ENCODE peak calls at places on chromosomes 4 and X, in four cellular contexts. One of them, this sample, is unnamed.

GRCh38 chr4:155941085-155941484 is 12.6 kb downstream of the CTSO start:
- ATAC-seq in T-helper 17 cell: no peak
- ATAC-seq in HepG2: no peak
- ATAC-seq in aorta: no peak
- ATAC-seq in this sample: no peak

GRCh38 chr4:145061325-145061920 is 36.6 kb downstream of the ANAPC10 start:
- ATAC-seq in aorta: peak
- ATAC-seq in T-helper 17 cell: peak
- ATAC-seq in HepG2: peak
- ATAC-seq in this sample: no peak

GRCh38 chr4:92101609-92102231 is 202.0 kb upstream of the GRID2 start:
- ATAC-seq in aorta: peak
- ATAC-seq in T-helper 17 cell: no peak
- ATAC-seq in HepG2: no peak
- ATAC-seq in this sample: no peak

GRCh38 chr4:102322736-102323135 is 22.5 kb downstream of the SLC39A8 start:
- ATAC-seq in HepG2: no peak
- ATAC-seq in T-helper 17 cell: no peak
- ATAC-seq in aorta: no peak
- ATAC-seq in this sample: no peak

GRCh38 chrX:13220916-13221315 is 98.9 kb downstream of the ATXN3L start:
- ATAC-seq in T-helper 17 cell: no peak
- ATAC-seq in HepG2: no peak
- ATAC-seq in aorta: no peak
- ATAC-seq in this sample: no peak

GRCh38 chr4:54657556-54658313 is at the start of gene KIT:
- ATAC-seq in HepG2: peak
- ATAC-seq in T-helper 17 cell: peak
- ATAC-seq in aorta: peak
- ATAC-seq in this sample: peak

GRCh38 chr4:26804876-26805275 is 55.8 kb upstream of the STIM2 start:
- ATAC-seq in T-helper 17 cell: no peak
- ATAC-seq in HepG2: no peak
- ATAC-seq in aorta: no peak
- ATAC-seq in this sample: no peak

GRCh38 chr4:38385286-38386010 is 278.6 kb upstream of the KLF3 start:
- ATAC-seq in aorta: peak
- ATAC-seq in T-helper 17 cell: no peak
- ATAC-seq in HepG2: peak
- ATAC-seq in this sample: no peak

GRCh38 chrX:15158736-15159406 is 111.0 kb downstream of the ASB9 start:
- ATAC-seq in T-helper 17 cell: peak
- ATAC-seq in aorta: no peak
- ATAC-seq in HepG2: no peak
- ATAC-seq in this sample: peak

GRCh38 chrX:9657590-9658256 is 107.9 kb downstream of the GPR143 start:
- ATAC-seq in aorta: no peak
- ATAC-seq in HepG2: no peak
- ATAC-seq in T-helper 17 cell: no peak
- ATAC-seq in this sample: peak

GRCh38 chr4:88035292-88035691 is 27.9 kb downstream of the PKD2 start:
- ATAC-seq in aorta: no peak
- ATAC-seq in T-helper 17 cell: no peak
- ATAC-seq in HepG2: no peak
- ATAC-seq in this sample: no peak

GRCh38 chr4:169791527-169792156 is 33.9 kb upstream of the HPF1 start:
- ATAC-seq in aorta: no peak
- ATAC-seq in HepG2: peak
- ATAC-seq in T-helper 17 cell: peak
- ATAC-seq in this sample: no peak

GRCh38 chr4:96352051-96352517 is 512.2 kb downstream of the PDHA2 start:
- ATAC-seq in HepG2: no peak
- ATAC-seq in aorta: no peak
- ATAC-seq in T-helper 17 cell: no peak
- ATAC-seq in this sample: no peak

GRCh38 chrX:14922437-14922836 is 49.2 kb downstream of the MOSPD2 start:
- ATAC-seq in aorta: no peak
- ATAC-seq in HepG2: no peak
- ATAC-seq in T-helper 17 cell: no peak
- ATAC-seq in this sample: no peak

GRCh38 chrX:68699960-68700746 is 52.7 kb downstream of the STARD8 start:
- ATAC-seq in T-helper 17 cell: no peak
- ATAC-seq in HepG2: no peak
- ATAC-seq in aorta: no peak
- ATAC-seq in this sample: no peak

GRCh38 chr4:184217569-184218131 is at the start of gene ENPP6:
- ATAC-seq in HepG2: peak
- ATAC-seq in aorta: no peak
- ATAC-seq in T-helper 17 cell: no peak
- ATAC-seq in this sample: no peak

GRCh38 chrX:111169141-111169540 is 73.2 kb downstream of the PAK3 start:
- ATAC-seq in aorta: no peak
- ATAC-seq in HepG2: no peak
- ATAC-seq in T-helper 17 cell: no peak
- ATAC-seq in this sample: no peak

GRCh38 chrX:150017868-150018267 is 79.6 kb upstream of the EOLA2 start:
- ATAC-seq in HepG2: no peak
- ATAC-seq in aorta: no peak
- ATAC-seq in T-helper 17 cell: no peak
- ATAC-seq in this sample: no peak

GRCh38 chrX:72079607-72080006 is 52.1 kb downstream of the RTL5 start:
- ATAC-seq in T-helper 17 cell: no peak
- ATAC-seq in HepG2: no peak
- ATAC-seq in aorta: peak
- ATAC-seq in this sample: no peak

GRCh38 chrX:74382613-74383012 is 38.7 kb upstream of the SLC16A2 start:
- ATAC-seq in HepG2: peak
- ATAC-seq in aorta: peak
- ATAC-seq in T-helper 17 cell: peak
- ATAC-seq in this sample: peak

GRCh38 chr4:141922224-141922623 is 285.8 kb downstream of the IL15 start:
- ATAC-seq in HepG2: no peak
- ATAC-seq in aorta: no peak
- ATAC-seq in T-helper 17 cell: no peak
- ATAC-seq in this sample: no peak

GRCh38 chrX:153353416-153353815 is 19.5 kb downstream of the ZNF275 start:
- ATAC-seq in T-helper 17 cell: no peak
- ATAC-seq in HepG2: peak
- ATAC-seq in aorta: peak
- ATAC-seq in this sample: no peak

GRCh38 chrX:119089619-119090018 is 16.8 kb downstream of the CT47C1 start:
- ATAC-seq in T-helper 17 cell: no peak
- ATAC-seq in HepG2: no peak
- ATAC-seq in aorta: no peak
- ATAC-seq in this sample: no peak

GRCh38 chrX:67544281-67544680 is 460 bp downstream of the AR start:
- ATAC-seq in HepG2: no peak
- ATAC-seq in aorta: peak
- ATAC-seq in T-helper 17 cell: no peak
- ATAC-seq in this sample: no peak

GRCh38 chrX:13283968-13284914 is 35.6 kb downstream of the ATXN3L start:
- ATAC-seq in T-helper 17 cell: no peak
- ATAC-seq in HepG2: no peak
- ATAC-seq in aorta: no peak
- ATAC-seq in this sample: no peak

GRCh38 chrX:124388562-124388961 is 42.2 kb downstream of the SH2D1A start:
- ATAC-seq in HepG2: peak
- ATAC-seq in aorta: peak
- ATAC-seq in T-helper 17 cell: peak
- ATAC-seq in this sample: no peak

GRCh38 chr4:11769425-11769824 is 340.7 kb upstream of the HS3ST1 start:
- ATAC-seq in T-helper 17 cell: no peak
- ATAC-seq in aorta: peak
- ATAC-seq in HepG2: no peak
- ATAC-seq in this sample: no peak

GRCh38 chr4:4640692-4641091 is 98.8 kb upstream of the STX18 start:
- ATAC-seq in HepG2: peak
- ATAC-seq in T-helper 17 cell: no peak
- ATAC-seq in aorta: no peak
- ATAC-seq in this sample: no peak

GRCh38 chr4:87033902-87034301 is 99.1 kb downstream of the AFF1 start:
- ATAC-seq in aorta: no peak
- ATAC-seq in T-helper 17 cell: no peak
- ATAC-seq in HepG2: peak
- ATAC-seq in this sample: no peak

GRCh38 chr4:38979081-38979480 is 53.1 kb downstream of the TMEM156 start:
- ATAC-seq in HepG2: no peak
- ATAC-seq in aorta: no peak
- ATAC-seq in T-helper 17 cell: no peak
- ATAC-seq in this sample: no peak

GRCh38 chr4:187474238-187474637 is 521.3 kb upstream of the ZFP42 start:
- ATAC-seq in T-helper 17 cell: no peak
- ATAC-seq in aorta: no peak
- ATAC-seq in HepG2: no peak
- ATAC-seq in this sample: no peak

GRCh38 chr4:54254915-54255246 is 25.8 kb downstream of the PDGFRA start:
- ATAC-seq in HepG2: no peak
- ATAC-seq in aorta: no peak
- ATAC-seq in T-helper 17 cell: no peak
- ATAC-seq in this sample: no peak

GRCh38 chr4:104772849-104773248 is 278.2 kb upstream of the CXXC4 start:
- ATAC-seq in HepG2: no peak
- ATAC-seq in T-helper 17 cell: no peak
- ATAC-seq in aorta: no peak
- ATAC-seq in this sample: no peak

GRCh38 chrX:119475389-119476101 is 7.3 kb downstream of the SLC25A5 start:
- ATAC-seq in HepG2: no peak
- ATAC-seq in T-helper 17 cell: no peak
- ATAC-seq in aorta: no peak
- ATAC-seq in this sample: no peak

GRCh38 chrX:134013092-134013497 is 27.7 kb upstream of the GPC3 start:
- ATAC-seq in HepG2: no peak
- ATAC-seq in aorta: peak
- ATAC-seq in T-helper 17 cell: no peak
- ATAC-seq in this sample: no peak

GRCh38 chr4:111806331-111806730 is 338.9 kb upstream of the FAM241A start:
- ATAC-seq in aorta: no peak
- ATAC-seq in T-helper 17 cell: no peak
- ATAC-seq in HepG2: peak
- ATAC-seq in this sample: no peak

GRCh38 chr4:13558881-13559280 is 14.6 kb upstream of the NKX3-2 start:
- ATAC-seq in HepG2: no peak
- ATAC-seq in T-helper 17 cell: no peak
- ATAC-seq in aorta: no peak
- ATAC-seq in this sample: no peak

This sample was measured in stimulated activated memory B cell treated with anti-CD40 and anti-IgM and Interleukin-4, amounts not matched to agents 10 μg/mL and 1 μg/mL and 100 μg/mL, for 72 hours.